ENCODE peak calls at places on chromosomes 13 and 19, in five cellular contexts. One of them, this sample, is unnamed.

GRCh38 chr13:35957996-35958395 is 173.2 kb downstream of the DCLK1 start:
- DNase-seq in activated CD4-positive, alpha-beta T cell treated with anti-CD3 and anti-CD28 coated beads, Interleukin-2, amount 50 U/mL, for 1 hour: no peak
- DNase-seq in neuronal stem cell: no peak
- DNase-seq in activated T-cell treated with anti-CD3 and anti-CD28 coated beads for 1 hour: no peak
- DNase-seq in fibroblast of mammary gland: no peak
- DNase-seq in this sample: no peak

GRCh38 chr13:87444135-87444534 is 227.0 kb upstream of the SLITRK5 start:
- DNase-seq in neuronal stem cell: no peak
- DNase-seq in activated CD4-positive, alpha-beta T cell treated with anti-CD3 and anti-CD28 coated beads, Interleukin-2, amount 50 U/mL, for 1 hour: no peak
- DNase-seq in fibroblast of mammary gland: no peak
- DNase-seq in activated T-cell treated with anti-CD3 and anti-CD28 coated beads for 1 hour: no peak
- DNase-seq in this sample: no peak

GRCh38 chr19:10766681-10767201 is 48.9 kb downstream of the DNM2 start:
- DNase-seq in activated CD4-positive, alpha-beta T cell treated with anti-CD3 and anti-CD28 coated beads, Interleukin-2, amount 50 U/mL, for 1 hour: no peak
- DNase-seq in fibroblast of mammary gland: peak
- DNase-seq in activated T-cell treated with anti-CD3 and anti-CD28 coated beads for 1 hour: no peak
- DNase-seq in neuronal stem cell: no peak
- DNase-seq in this sample: no peak

GRCh38 chr13:33489563-33489962 is 204.0 kb upstream of the STARD13 start:
- DNase-seq in fibroblast of mammary gland: no peak
- DNase-seq in neuronal stem cell: no peak
- DNase-seq in activated T-cell treated with anti-CD3 and anti-CD28 coated beads for 1 hour: no peak
- DNase-seq in activated CD4-positive, alpha-beta T cell treated with anti-CD3 and anti-CD28 coated beads, Interleukin-2, amount 50 U/mL, for 1 hour: no peak
- DNase-seq in this sample: no peak

GRCh38 chr13:59144700-59145099 is 1019.0 kb downstream of the DIAPH3 start:
- DNase-seq in activated T-cell treated with anti-CD3 and anti-CD28 coated beads for 1 hour: no peak
- DNase-seq in fibroblast of mammary gland: no peak
- DNase-seq in neuronal stem cell: no peak
- DNase-seq in activated CD4-positive, alpha-beta T cell treated with anti-CD3 and anti-CD28 coated beads, Interleukin-2, amount 50 U/mL, for 1 hour: no peak
- DNase-seq in this sample: no peak

GRCh38 chr13:31910633-31911032 is 120.9 kb upstream of the FRY start:
- DNase-seq in activated CD4-positive, alpha-beta T cell treated with anti-CD3 and anti-CD28 coated beads, Interleukin-2, amount 50 U/mL, for 1 hour: no peak
- DNase-seq in neuronal stem cell: no peak
- DNase-seq in activated T-cell treated with anti-CD3 and anti-CD28 coated beads for 1 hour: no peak
- DNase-seq in fibroblast of mammary gland: no peak
- DNase-seq in this sample: no peak

GRCh38 chr13:50584856-50585580 is 258.5 kb downstream of the DLEU7 start:
- DNase-seq in fibroblast of mammary gland: no peak
- DNase-seq in activated CD4-positive, alpha-beta T cell treated with anti-CD3 and anti-CD28 coated beads, Interleukin-2, amount 50 U/mL, for 1 hour: no peak
- DNase-seq in activated T-cell treated with anti-CD3 and anti-CD28 coated beads for 1 hour: no peak
- DNase-seq in neuronal stem cell: no peak
- DNase-seq in this sample: no peak

GRCh38 chr13:27607125-27607524 is 13.2 kb downstream of the LNX2 start:
- DNase-seq in activated T-cell treated with anti-CD3 and anti-CD28 coated beads for 1 hour: no peak
- DNase-seq in activated CD4-positive, alpha-beta T cell treated with anti-CD3 and anti-CD28 coated beads, Interleukin-2, amount 50 U/mL, for 1 hour: no peak
- DNase-seq in neuronal stem cell: no peak
- DNase-seq in fibroblast of mammary gland: peak
- DNase-seq in this sample: no peak

GRCh38 chr19:10740798-10741197 is 22.9 kb downstream of the DNM2 start:
- DNase-seq in fibroblast of mammary gland: no peak
- DNase-seq in activated CD4-positive, alpha-beta T cell treated with anti-CD3 and anti-CD28 coated beads, Interleukin-2, amount 50 U/mL, for 1 hour: no peak
- DNase-seq in activated T-cell treated with anti-CD3 and anti-CD28 coated beads for 1 hour: no peak
- DNase-seq in neuronal stem cell: no peak
- DNase-seq in this sample: no peak

GRCh38 chr13:45828253-45828968 is 23.1 kb downstream of the SIAH3 start:
- DNase-seq in activated CD4-positive, alpha-beta T cell treated with anti-CD3 and anti-CD28 coated beads, Interleukin-2, amount 50 U/mL, for 1 hour: no peak
- DNase-seq in activated T-cell treated with anti-CD3 and anti-CD28 coated beads for 1 hour: no peak
- DNase-seq in fibroblast of mammary gland: no peak
- DNase-seq in neuronal stem cell: no peak
- DNase-seq in this sample: no peak

GRCh38 chr19:18946918-18947317 is 5.9 kb upstream of the HOMER3 start:
- DNase-seq in neuronal stem cell: no peak
- DNase-seq in activated T-cell treated with anti-CD3 and anti-CD28 coated beads for 1 hour: no peak
- DNase-seq in activated CD4-positive, alpha-beta T cell treated with anti-CD3 and anti-CD28 coated beads, Interleukin-2, amount 50 U/mL, for 1 hour: no peak
- DNase-seq in fibroblast of mammary gland: no peak
- DNase-seq in this sample: peak

GRCh38 chr13:73417012-73417615 is 358.3 kb downstream of the KLF5 start:
- DNase-seq in activated T-cell treated with anti-CD3 and anti-CD28 coated beads for 1 hour: no peak
- DNase-seq in activated CD4-positive, alpha-beta T cell treated with anti-CD3 and anti-CD28 coated beads, Interleukin-2, amount 50 U/mL, for 1 hour: no peak
- DNase-seq in fibroblast of mammary gland: peak
- DNase-seq in neuronal stem cell: no peak
- DNase-seq in this sample: no peak

GRCh38 chr13:96003304-96003703 is 49.9 kb downstream of the UGGT2 start:
- DNase-seq in neuronal stem cell: no peak
- DNase-seq in fibroblast of mammary gland: peak
- DNase-seq in activated T-cell treated with anti-CD3 and anti-CD28 coated beads for 1 hour: no peak
- DNase-seq in activated CD4-positive, alpha-beta T cell treated with anti-CD3 and anti-CD28 coated beads, Interleukin-2, amount 50 U/mL, for 1 hour: no peak
- DNase-seq in this sample: no peak

GRCh38 chr19:31512403-31512970 is 163.3 kb upstream of the TSHZ3 start:
- DNase-seq in activated T-cell treated with anti-CD3 and anti-CD28 coated beads for 1 hour: no peak
- DNase-seq in activated CD4-positive, alpha-beta T cell treated with anti-CD3 and anti-CD28 coated beads, Interleukin-2, amount 50 U/mL, for 1 hour: no peak
- DNase-seq in fibroblast of mammary gland: no peak
- DNase-seq in neuronal stem cell: no peak
- DNase-seq in this sample: no peak

GRCh38 chr19:2977001-2977685 is at the start of gene TLE6:
- DNase-seq in activated T-cell treated with anti-CD3 and anti-CD28 coated beads for 1 hour: peak
- DNase-seq in neuronal stem cell: peak
- DNase-seq in activated CD4-positive, alpha-beta T cell treated with anti-CD3 and anti-CD28 coated beads, Interleukin-2, amount 50 U/mL, for 1 hour: peak
- DNase-seq in fibroblast of mammary gland: peak
- DNase-seq in this sample: peak

GRCh38 chr19:12198136-12198535 is 35.2 kb downstream of the ZNF136 start:
- DNase-seq in fibroblast of mammary gland: no peak
- DNase-seq in activated T-cell treated with anti-CD3 and anti-CD28 coated beads for 1 hour: no peak
- DNase-seq in neuronal stem cell: no peak
- DNase-seq in activated CD4-positive, alpha-beta T cell treated with anti-CD3 and anti-CD28 coated beads, Interleukin-2, amount 50 U/mL, for 1 hour: no peak
- DNase-seq in this sample: no peak

GRCh38 chr13:40777166-40777956 is 6.4 kb upstream of the MRPS31 start:
- DNase-seq in activated CD4-positive, alpha-beta T cell treated with anti-CD3 and anti-CD28 coated beads, Interleukin-2, amount 50 U/mL, for 1 hour: no peak
- DNase-seq in neuronal stem cell: peak
- DNase-seq in activated T-cell treated with anti-CD3 and anti-CD28 coated beads for 1 hour: no peak
- DNase-seq in fibroblast of mammary gland: peak
- DNase-seq in this sample: peak

GRCh38 chr13:41765020-41765419 is 195.9 kb downstream of the VWA8 start:
- DNase-seq in fibroblast of mammary gland: no peak
- DNase-seq in activated T-cell treated with anti-CD3 and anti-CD28 coated beads for 1 hour: no peak
- DNase-seq in neuronal stem cell: no peak
- DNase-seq in activated CD4-positive, alpha-beta T cell treated with anti-CD3 and anti-CD28 coated beads, Interleukin-2, amount 50 U/mL, for 1 hour: no peak
- DNase-seq in this sample: no peak

GRCh38 chr19:50705422-50706019 is 14.1 kb downstream of the SHANK1 start:
- DNase-seq in activated CD4-positive, alpha-beta T cell treated with anti-CD3 and anti-CD28 coated beads, Interleukin-2, amount 50 U/mL, for 1 hour: no peak
- DNase-seq in activated T-cell treated with anti-CD3 and anti-CD28 coated beads for 1 hour: no peak
- DNase-seq in neuronal stem cell: no peak
- DNase-seq in fibroblast of mammary gland: peak
- DNase-seq in this sample: peak

GRCh38 chr13:23710366-23710765 is 140.2 kb downstream of the TNFRSF19 start:
- DNase-seq in neuronal stem cell: no peak
- DNase-seq in fibroblast of mammary gland: no peak
- DNase-seq in activated CD4-positive, alpha-beta T cell treated with anti-CD3 and anti-CD28 coated beads, Interleukin-2, amount 50 U/mL, for 1 hour: no peak
- DNase-seq in activated T-cell treated with anti-CD3 and anti-CD28 coated beads for 1 hour: no peak
- DNase-seq in this sample: no peak

GRCh38 chr13:48773531-48774275 is 120.0 kb downstream of the CYSLTR2 start:
- DNase-seq in fibroblast of mammary gland: no peak
- DNase-seq in neuronal stem cell: no peak
- DNase-seq in activated T-cell treated with anti-CD3 and anti-CD28 coated beads for 1 hour: no peak
- DNase-seq in activated CD4-positive, alpha-beta T cell treated with anti-CD3 and anti-CD28 coated beads, Interleukin-2, amount 50 U/mL, for 1 hour: no peak
- DNase-seq in this sample: no peak

GRCh38 chr19:11196406-11197287 is 698 bp downstream of the KANK2 start:
- DNase-seq in fibroblast of mammary gland: peak
- DNase-seq in activated CD4-positive, alpha-beta T cell treated with anti-CD3 and anti-CD28 coated beads, Interleukin-2, amount 50 U/mL, for 1 hour: no peak
- DNase-seq in neuronal stem cell: no peak
- DNase-seq in activated T-cell treated with anti-CD3 and anti-CD28 coated beads for 1 hour: no peak
- DNase-seq in this sample: peak

GRCh38 chr19:6471076-6471475 is 7.0 kb downstream of the CRB3 start:
- DNase-seq in activated T-cell treated with anti-CD3 and anti-CD28 coated beads for 1 hour: no peak
- DNase-seq in activated CD4-positive, alpha-beta T cell treated with anti-CD3 and anti-CD28 coated beads, Interleukin-2, amount 50 U/mL, for 1 hour: no peak
- DNase-seq in fibroblast of mammary gland: no peak
- DNase-seq in neuronal stem cell: no peak
- DNase-seq in this sample: no peak

GRCh38 chr19:18479964-18480723 is 41.7 kb downstream of the ELL start:
- DNase-seq in activated T-cell treated with anti-CD3 and anti-CD28 coated beads for 1 hour: no peak
- DNase-seq in activated CD4-positive, alpha-beta T cell treated with anti-CD3 and anti-CD28 coated beads, Interleukin-2, amount 50 U/mL, for 1 hour: no peak
- DNase-seq in neuronal stem cell: no peak
- DNase-seq in fibroblast of mammary gland: peak
- DNase-seq in this sample: no peak

GRCh38 chr19:55545913-55546495 is 661 bp upstream of the SBK3 start:
- DNase-seq in activated CD4-positive, alpha-beta T cell treated with anti-CD3 and anti-CD28 coated beads, Interleukin-2, amount 50 U/mL, for 1 hour: no peak
- DNase-seq in fibroblast of mammary gland: no peak
- DNase-seq in activated T-cell treated with anti-CD3 and anti-CD28 coated beads for 1 hour: no peak
- DNase-seq in neuronal stem cell: no peak
- DNase-seq in this sample: no peak

GRCh38 chr13:99067160-99067985 is 89.5 kb upstream of the DOCK9 start:
- DNase-seq in fibroblast of mammary gland: peak
- DNase-seq in activated CD4-positive, alpha-beta T cell treated with anti-CD3 and anti-CD28 coated beads, Interleukin-2, amount 50 U/mL, for 1 hour: no peak
- DNase-seq in activated T-cell treated with anti-CD3 and anti-CD28 coated beads for 1 hour: no peak
- DNase-seq in neuronal stem cell: no peak
- DNase-seq in this sample: no peak

GRCh38 chr19:50639121-50640112 is at the start of gene SYT3:
- DNase-seq in neuronal stem cell: peak
- DNase-seq in activated T-cell treated with anti-CD3 and anti-CD28 coated beads for 1 hour: peak
- DNase-seq in fibroblast of mammary gland: peak
- DNase-seq in activated CD4-positive, alpha-beta T cell treated with anti-CD3 and anti-CD28 coated beads, Interleukin-2, amount 50 U/mL, for 1 hour: peak
- DNase-seq in this sample: peak

GRCh38 chr19:15587663-15588062 is 27.4 kb upstream of the CYP4F8 start:
- DNase-seq in neuronal stem cell: no peak
- DNase-seq in activated CD4-positive, alpha-beta T cell treated with anti-CD3 and anti-CD28 coated beads, Interleukin-2, amount 50 U/mL, for 1 hour: no peak
- DNase-seq in fibroblast of mammary gland: no peak
- DNase-seq in activated T-cell treated with anti-CD3 and anti-CD28 coated beads for 1 hour: no peak
- DNase-seq in this sample: no peak